ENCODE peak calls at places on chromosomes 3 and 15, in six cellular contexts. C is upper lobe of right lung; K is pancreas; G is upper lobe of left lung; E is WERI-Rb-1; Z is naive thymus-derived CD4-positive, alpha-beta T cell. D is an unnamed sample. For H3K36me3 and H3K27me3, the result is how much of the 10 kb centered on the place peaks cover.

GRCh38 chr3:27311400-27311799 is 57.8 kb downstream of the NEK10 start:
- DNase-seq in C (no peak), K (no peak), G (no peak), E (no peak), Z (no peak), D (peak)

GRCh38 chr3:157089455-157090221 is 70.3 kb downstream of the CCNL1 start:
- DNase-seq in C (peak), K (no peak), G (no peak), E (peak), Z (no peak), D (no peak)

GRCh38 chr15:80160570-80161156 is 7.9 kb downstream of the FAH start:
- DNase-seq in C (peak), K (no peak), G (no peak), E (no peak), Z (no peak), D (peak)

GRCh38 chr3:183698318-183698731 is 728 bp downstream of the YEATS2 start:
- DNase-seq in C (no peak), K (peak), G (peak), E (peak), Z (peak), D (peak)

GRCh38 chr15:74529911-74530310 is 11.1 kb upstream of the ARID3B start:
- DNase-seq in C (no peak), K (no peak), G (no peak), E (no peak), Z (no peak), D (no peak)

GRCh38 chr3:160564949-160565441 is 376 bp downstream of the KPNA4 start:
- DNase-seq in C (peak), K (peak), G (no peak), E (peak), Z (no peak), D (peak)

GRCh38 chr15:52496175-52496574 is 32.5 kb downstream of the MYO5A start:
- DNase-seq in C (no peak), K (no peak), G (no peak), E (no peak), Z (no peak), D (no peak)

GRCh38 chr15:100842756-100843730 is 36.6 kb upstream of the ALDH1A3 start:
- DNase-seq in C (no peak), K (no peak), G (no peak), E (no peak), Z (no peak), D (no peak)

GRCh38 chr3:164190566-164190965 is 887.7 kb downstream of the SI start:
- DNase-seq in C (no peak), K (no peak), G (no peak), E (no peak), Z (no peak), D (no peak)

GRCh38 chr3:164194842-164195241 is 883.5 kb downstream of the SI start:
- DNase-seq in C (no peak), K (no peak), G (no peak), E (no peak), Z (no peak), D (no peak)

GRCh38 chr3:164199982-164200823 is 878.1 kb downstream of the SI start:
- DNase-seq in C (no peak), K (no peak), G (no peak), E (no peak), Z (no peak), D (no peak)

GRCh38 chr3:164192974-164193373 is 885.3 kb downstream of the SI start:
- DNase-seq in C (no peak), K (no peak), G (no peak), E (no peak), Z (no peak), D (no peak)

DNA sequence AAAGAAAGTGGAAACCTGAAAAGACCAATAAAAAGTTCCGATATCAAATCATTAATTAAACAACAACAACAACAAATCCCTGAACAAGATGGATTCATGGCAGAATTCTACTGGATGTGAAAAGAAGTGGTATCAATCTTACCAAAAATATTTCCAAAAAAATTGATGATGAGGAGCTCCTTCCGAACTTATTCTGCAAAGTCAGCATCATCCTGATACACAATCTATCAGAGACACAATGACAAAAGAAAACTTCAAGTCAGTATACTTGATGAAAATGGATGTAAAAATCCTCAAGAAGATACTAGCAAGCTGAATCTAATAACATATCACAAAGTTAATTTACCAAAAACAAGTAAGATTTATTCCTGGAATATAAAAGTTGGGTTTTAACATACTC is 881.8 kb downstream of the SI start:
- DNase-seq in C (no peak), K (no peak), G (no peak), E (no peak), Z (no peak), D (no peak)
- H3K4me3 ChIP-seq in C (no peak), K (no peak), G (no peak), E (no peak), Z (no peak), D (no peak)

DNA sequence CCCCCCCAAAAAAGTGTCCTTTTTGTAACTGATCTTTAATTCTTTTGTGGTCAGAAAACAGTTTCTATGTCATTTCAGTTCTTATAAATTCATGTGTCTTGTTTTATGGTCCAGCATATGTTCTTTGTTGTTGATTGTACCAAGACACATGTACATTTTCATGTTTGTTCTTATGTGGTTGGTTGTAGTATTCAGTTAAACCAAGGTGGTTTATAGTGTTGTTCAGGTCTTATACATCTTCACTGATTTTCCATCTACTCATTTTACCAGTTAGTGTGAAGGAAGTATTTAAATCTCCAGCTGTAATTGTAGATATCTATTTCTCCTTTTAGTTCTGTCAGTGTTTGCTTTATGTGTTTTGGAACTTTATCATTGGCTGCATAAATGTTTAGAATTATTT is 24.0 kb downstream of the MEF2A start:
- DNase-seq in C (no peak), K (no peak), G (no peak), E (no peak), Z (no peak), D (no peak)
- H3K36me3 ChIP-seq in C (under half), K (under half), G (under half), E (under half), Z (under half), D (under half)

GRCh38 chr3:39202094-39202493 is 9.7 kb upstream of the XIRP1 start:
- DNase-seq in C (no peak), K (no peak), G (no peak), E (no peak), Z (no peak), D (no peak)
- H3K27me3 ChIP-seq in C (under half), K (under half), G (under half), E (under half), Z (under half), D (under half)

GRCh38 chr3:32780735-32781210 is 37.0 kb upstream of the TRIM71 start:
- DNase-seq in C (peak), K (peak), G (peak), E (peak), Z (no peak), D (peak)
- H3K4me3 ChIP-seq in C (peak), K (peak), G (peak), E (peak), Z (peak), D (peak)

GRCh38 chr15:72217216-72217615 is 13.8 kb downstream of the PKM start:
- DNase-seq in C (no peak), K (no peak), G (no peak), E (no peak), Z (no peak), D (no peak)

GRCh38 chr15:72220678-72221077 is 10.3 kb downstream of the PKM start:
- DNase-seq in C (no peak), K (no peak), G (no peak), E (no peak), Z (no peak), D (no peak)

DNA sequence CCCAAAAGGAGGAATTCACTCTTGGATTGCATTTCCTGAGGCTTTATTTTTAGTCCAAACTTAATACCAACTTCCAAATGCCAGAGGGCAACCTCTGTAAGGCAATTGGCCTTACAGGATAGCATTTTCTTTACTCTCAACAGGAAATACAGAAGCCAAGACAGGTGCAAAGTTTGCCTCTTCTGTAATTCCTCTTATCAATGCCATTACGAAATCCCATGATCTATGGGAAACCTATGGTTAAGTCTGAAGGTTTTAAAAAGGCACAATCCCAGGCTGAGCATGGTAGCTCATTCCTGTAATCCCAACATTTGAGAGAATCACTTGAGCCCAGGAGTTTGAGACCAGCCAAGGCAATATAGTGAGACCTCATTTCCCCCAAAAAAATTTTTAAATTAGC is 14.9 kb downstream of the PKM start:
- DNase-seq in C (no peak), K (no peak), G (no peak), E (no peak), Z (no peak), D (no peak)
- H3K36me3 ChIP-seq in C (half or more), K (under half), G (half or more), E (half or more), Z (half or more), D (half or more)

DNA sequence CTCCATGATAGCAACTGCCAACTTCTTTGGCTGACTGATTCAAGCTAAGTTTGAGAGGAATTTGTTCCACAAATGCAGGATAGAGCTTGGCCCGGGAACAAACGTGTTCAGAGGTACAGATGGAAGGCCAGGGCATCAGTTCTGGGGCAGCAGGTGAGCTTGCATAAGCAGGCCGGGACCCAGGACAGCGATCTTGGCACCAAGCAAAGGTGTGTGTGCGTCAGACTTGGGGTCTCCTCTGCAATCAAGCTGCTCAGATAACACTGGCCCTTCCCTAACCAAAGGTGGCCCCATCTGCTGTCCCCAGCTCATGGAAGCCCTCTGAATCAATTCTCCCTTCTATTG is 155.6 kb downstream of the MEGF11 start:
- DNase-seq in C (peak), K (no peak), G (no peak), E (no peak), Z (no peak), D (no peak)
- H3K27me3 ChIP-seq in C (under half), K (under half), G (under half), E (under half), Z (under half), D (under half)

GRCh38 chr3:177443469-177443868 is 246.2 kb upstream of the TBL1XR1 start:
- DNase-seq in C (no peak), K (no peak), G (no peak), E (no peak), Z (no peak), D (no peak)

GRCh38 chr3:177441281-177441812 is 244.1 kb upstream of the TBL1XR1 start:
- DNase-seq in C (no peak), K (no peak), G (no peak), E (no peak), Z (no peak), D (no peak)

GRCh38 chr3:177440456-177441105 is 243.3 kb upstream of the TBL1XR1 start:
- DNase-seq in C (no peak), K (no peak), G (no peak), E (no peak), Z (no peak), D (no peak)

GRCh38 chr3:177439729-177440269 is 242.5 kb upstream of the TBL1XR1 start:
- DNase-seq in C (no peak), K (no peak), G (no peak), E (no peak), Z (no peak), D (no peak)

GRCh38 chr3:177441813-177442646 is 244.7 kb upstream of the TBL1XR1 start:
- DNase-seq in C (no peak), K (no peak), G (no peak), E (no peak), Z (no peak), D (no peak)
- H3K4me3 ChIP-seq in C (peak), K (no peak), G (no peak), E (no peak), Z (no peak), D (no peak)